ENCODE peak calls at places on chromosomes 2 and 18, in nine cellular contexts. M is T1000; J is CD8-positive, alpha-beta memory T cell; P is stimulated activated CD4-positive, alpha-beta T cell treated with anti-CD3 and anti-CD28 coated beads, TNF-alpha, amount 100 ng/mL, for 4 hours; S is cerebellum; K is WTC11; T is NCI-H1092 treated with DMSO at 0.1 percent for 48 hours; F is NCI-H1417 treated with DMSO at 0.1 percent for 48 hours; L is iPS-NIHi11. A is an unnamed sample.

GRCh38 chr2:237594514-237594871 is 4.0 kb upstream of the RAB17 start:
- DNase-seq in M (no peak), J (no peak), P (no peak), S (no peak), K (no peak), T (no peak), F (no peak), L (no peak), A (no peak)

GRCh38 chr2:9212010-9212638 is 5.5 kb downstream of the ASAP2 start:
- DNase-seq in M (no peak), J (no peak), P (no peak), S (no peak), K (no peak), T (no peak), F (no peak), L (no peak), A (no peak)

GRCh38 chr2:129796216-129796615 is 183.2 kb upstream of the RAB6C start:
- DNase-seq in M (no peak), J (no peak), P (no peak), S (no peak), K (no peak), T (no peak), F (no peak), L (no peak), A (no peak)

GRCh38 chr2:99337931-99338580 is 867 bp downstream of the EIF5B start:
- DNase-seq in M (no peak), J (peak; percentile 0), P (no peak), S (no peak), K (no peak), T (peak; percentile 22), F (no peak), L (peak; percentile 10), A (no peak)

GRCh38 chr2:240412975-240413812 is 22.3 kb upstream of the GPC1 start:
- DNase-seq in M (no peak), J (no peak), P (no peak), S (no peak), K (peak; percentile 7), T (no peak), F (no peak), L (no peak), A (no peak)

GRCh38 chr2:12493031-12493513 is 223.7 kb upstream of the TRIB2 start:
- DNase-seq in M (peak; percentile 77), J (no peak), P (no peak), S (no peak), K (no peak), T (no peak), F (no peak), L (no peak), A (no peak)

GRCh38 chr2:77831068-77831467 is 308.9 kb upstream of the LRRTM4 start:
- DNase-seq in M (no peak), J (no peak), P (no peak), S (no peak), K (no peak), T (no peak), F (no peak), L (no peak), A (no peak)

GRCh38 chr2:100875516-100876230 is 55.7 kb downstream of the NPAS2 start:
- DNase-seq in M (no peak), J (no peak), P (no peak), S (no peak), K (no peak), T (peak; percentile 16), F (no peak), L (no peak), A (no peak)

GRCh38 chr2:227657204-227657845 is 9.3 kb upstream of the SCYGR5 start:
- DNase-seq in M (no peak), J (no peak), P (no peak), S (no peak), K (no peak), T (no peak), F (no peak), L (no peak), A (no peak)

GRCh38 chr2:68391099-68391498 is 26.0 kb downstream of the PLEK start:
- DNase-seq in M (no peak), J (no peak), P (no peak), S (no peak), K (no peak), T (no peak), F (no peak), L (no peak), A (no peak)

GRCh38 chr2:21422050-21422449 is 298.3 kb downstream of the TDRD15 start:
- DNase-seq in M (no peak), J (no peak), P (no peak), S (no peak), K (peak; percentile 90), T (no peak), F (no peak), L (peak; percentile 72), A (no peak)

GRCh38 chr2:17813742-17814458 is 2.4 kb upstream of the MSGN1 start:
- DNase-seq in M (no peak), J (no peak), P (no peak), S (no peak), K (no peak), T (no peak), F (no peak), L (no peak), A (peak; percentile 27)

GRCh38 chr18:47323158-47323557 is 71.7 kb upstream of the SKOR2 start:
- DNase-seq in M (no peak), J (no peak), P (no peak), S (no peak), K (no peak), T (no peak), F (no peak), L (no peak), A (no peak)

GRCh38 chr2:64491426-64491825 is 32.7 kb upstream of the AFTPH start:
- DNase-seq in M (no peak), J (no peak), P (no peak), S (no peak), K (no peak), T (no peak), F (no peak), L (no peak), A (no peak)

GRCh38 chr2:227608469-227609338 is 5.9 kb downstream of the SCYGR3 start:
- DNase-seq in M (no peak), J (peak; percentile 9), P (no peak), S (no peak), K (no peak), T (no peak), F (no peak), L (no peak), A (peak; percentile 26)

GRCh38 chr2:54578668-54579045 is 122.5 kb downstream of the SPTBN1 start:
- DNase-seq in M (no peak), J (no peak), P (no peak), S (no peak), K (no peak), T (no peak), F (no peak), L (no peak), A (no peak)

GRCh38 chr2:36408198-36408703 is 52.7 kb downstream of the CRIM1 start:
- DNase-seq in M (no peak), J (no peak), P (no peak), S (no peak), K (peak; percentile 64), T (no peak), F (no peak), L (peak; percentile 24), A (no peak)

GRCh38 chr2:96260404-96261260 is 5.2 kb downstream of the TMEM127 start:
- DNase-seq in M (peak; percentile 44), J (no peak), P (no peak), S (peak; percentile 73), K (peak; percentile 59), T (peak; percentile 22), F (no peak), L (peak; percentile 75), A (no peak)

GRCh38 chr2:128362889-128363228 is 44.2 kb upstream of the HS6ST1 start:
- DNase-seq in M (peak; percentile 43), J (no peak), P (no peak), S (no peak), K (peak; percentile 84), T (no peak), F (no peak), L (peak; percentile 80), A (no peak)

GRCh38 chr2:10196275-10196892 is 73.8 kb downstream of the RRM2 start:
- DNase-seq in M (no peak), J (no peak), P (no peak), S (no peak), K (no peak), T (no peak), F (no peak), L (no peak), A (no peak)

GRCh38 chr2:12636837-12637581 is 79.7 kb upstream of the TRIB2 start:
- DNase-seq in M (no peak), J (no peak), P (no peak), S (no peak), K (no peak), T (no peak), F (no peak), L (no peak), A (no peak)

GRCh38 chr2:147351789-147352188 is 493.0 kb upstream of the ACVR2A start:
- DNase-seq in M (no peak), J (no peak), P (no peak), S (peak; percentile 1), K (no peak), T (peak; percentile 53), F (no peak), L (no peak), A (no peak)

GRCh38 chr2:47429795-47430194 is 26.8 kb downstream of the MSH2 start:
- DNase-seq in M (no peak), J (no peak), P (no peak), S (no peak), K (no peak), T (no peak), F (no peak), L (no peak), A (no peak)

GRCh38 chr18:58997811-58998337 is 133.2 kb downstream of the ZNF532 start:
- DNase-seq in M (no peak), J (no peak), P (no peak), S (peak; percentile 38), K (no peak), T (no peak), F (no peak), L (no peak), A (no peak)

GRCh38 chr2:37832590-37833197 is 92.4 kb upstream of the RMDN2 start:
- DNase-seq in M (peak; percentile 64), J (peak; percentile 57), P (peak; percentile 66), S (peak; percentile 13), K (peak; percentile 88), T (peak; percentile 56), F (peak; percentile 37), L (peak; percentile 81), A (peak; percentile 76)